ENCODE peak calls at places on chromosomes 5 and 9, in seven cellular contexts. O, M, Y, N, P, R and F are unnamed samples.
A peak's percentile ranks its signal among the peaks of the same experiment; 100 is the strongest.

GRCh38 chr9:89961616-89962341 is 357.0 kb downstream of the GADD45G start:
- DNase-seq in M (peak; percentile 39), P (no peak), N (no peak), Y (no peak), R (no peak), O (no peak), F (no peak)

GRCh38 chr9:122131401-122131921 is 28.1 kb downstream of the NDUFA8 start:
- DNase-seq in R (no peak), N (no peak), O (no peak), P (no peak), Y (no peak), M (no peak), F (no peak)

GRCh38 chr5:42840279-42840678 is 28.6 kb upstream of the SELENOP start:
- DNase-seq in P (peak; percentile 16), R (peak; percentile 12), Y (peak; percentile 88), M (peak; percentile 97), N (peak; percentile 79), O (no peak), F (no peak)

GRCh38 chr9:95857122-95857521 is 18.4 kb upstream of the ERCC6L2 start:
- DNase-seq in N (no peak), P (peak; percentile 76), R (peak; percentile 84), Y (no peak), M (peak; percentile 70), O (no peak), F (no peak)

GRCh38 chr9:99726758-99727157 is 94.9 kb upstream of the NR4A3 start:
- DNase-seq in P (no peak), Y (no peak), O (no peak), M (no peak), R (no peak), N (no peak), F (no peak)

GRCh38 chr9:8858250-8859161 is 1058.9 kb upstream of the DMAC1 start:
- DNase-seq in Y (no peak), M (no peak), N (peak; percentile 52), O (no peak), R (no peak), P (no peak), F (no peak)

GRCh38 chr5:158392753-158393152 is 533.8 kb upstream of the CLINT1 start:
- DNase-seq in N (no peak), M (no peak), Y (no peak), O (no peak), R (no peak), P (no peak), F (no peak)

GRCh38 chr9:33453999-33454660 is 6.7 kb upstream of the AQP3 start:
- DNase-seq in M (no peak), R (no peak), Y (no peak), N (no peak), O (no peak), P (no peak), F (no peak)

GRCh38 chr5:79845448-79846197 is 145.4 kb downstream of the MTX3 start:
- DNase-seq in N (no peak), Y (no peak), M (peak; percentile 96), O (peak; percentile 13), P (peak; percentile 53), R (peak; percentile 52), F (no peak)

GRCh38 chr9:96305171-96305570 is 3.2 kb upstream of the HSD17B3 start:
- DNase-seq in Y (no peak), P (no peak), M (no peak), N (no peak), O (no peak), R (no peak), F (no peak)

GRCh38 chr9:118533850-118534249 is 829.6 kb downstream of the TLR4 start:
- DNase-seq in N (no peak), R (no peak), O (no peak), P (no peak), Y (no peak), M (no peak), F (no peak)

GRCh38 chr9:124340219-124341069 is 74.8 kb downstream of the PSMB7 start:
- DNase-seq in P (no peak), R (no peak), N (no peak), O (no peak), M (no peak), Y (no peak), F (no peak)

GRCh38 chr5:126093718-126094117 is 329.5 kb upstream of the GRAMD2B start:
- DNase-seq in Y (no peak), M (no peak), O (no peak), R (no peak), N (no peak), P (no peak), F (no peak)

GRCh38 chr9:97313746-97314145 is 6.3 kb downstream of the CCDC180 start:
- DNase-seq in O (no peak), R (no peak), Y (no peak), N (no peak), M (no peak), P (no peak), F (no peak)

GRCh38 chr9:133406480-133407307 is 11.1 kb downstream of the REXO4 start:
- DNase-seq in R (peak; percentile 52), P (peak; percentile 47), M (peak; percentile 75), O (peak; percentile 47), N (peak; percentile 72), Y (peak; percentile 82), F (peak; percentile 62)

GRCh38 chr5:74767579-74767913 is 497 bp downstream of the NSA2 start:
- DNase-seq in O (peak; percentile 28), N (no peak), Y (no peak), P (no peak), R (no peak), M (peak; percentile 65), F (no peak)

GRCh38 chr9:123426406-123426805 is 70.4 kb downstream of the CRB2 start:
- DNase-seq in N (no peak), O (no peak), M (no peak), R (no peak), Y (peak; percentile 16), P (no peak), F (no peak)

GRCh38 chr9:38287420-38287985 is 105.0 kb upstream of the ALDH1B1 start:
- DNase-seq in P (no peak), M (no peak), R (no peak), O (no peak), Y (no peak), N (no peak), F (no peak)

GRCh38 chr9:91930475-91930874 is 19.6 kb downstream of the ROR2 start:
- DNase-seq in M (peak; percentile 33), P (no peak), R (no peak), Y (no peak), N (no peak), O (no peak), F (no peak)

GRCh38 chr5:96885518-96886338 is 9.4 kb downstream of the ERAP2 start:
- DNase-seq in O (no peak), R (no peak), N (no peak), M (no peak), Y (no peak), P (no peak), F (peak; percentile 42)

GRCh38 chr9:20319241-20319640 is 303.1 kb downstream of the MLLT3 start:
- DNase-seq in Y (no peak), M (no peak), R (no peak), N (no peak), O (no peak), P (no peak), F (no peak)

GRCh38 chr5:58958701-58959100 is 375.8 kb downstream of the RAB3C start:
- DNase-seq in Y (no peak), N (no peak), R (no peak), M (no peak), O (no peak), P (no peak), F (no peak)

GRCh38 chr5:78611161-78611605 is 37.4 kb downstream of the LHFPL2 start:
- DNase-seq in O (no peak), Y (no peak), R (no peak), P (no peak), M (no peak), N (no peak), F (no peak)

GRCh38 chr5:178780581-178781498 is 50.4 kb upstream of the ZNF354A start:
- DNase-seq in N (no peak), M (no peak), P (no peak), Y (no peak), O (no peak), R (no peak), F (no peak)
- TF ChIP-seq CTCF in N (no peak), M (no peak), P (no peak), Y (no peak), O (no peak), R (no peak), F (no peak)

DNA sequence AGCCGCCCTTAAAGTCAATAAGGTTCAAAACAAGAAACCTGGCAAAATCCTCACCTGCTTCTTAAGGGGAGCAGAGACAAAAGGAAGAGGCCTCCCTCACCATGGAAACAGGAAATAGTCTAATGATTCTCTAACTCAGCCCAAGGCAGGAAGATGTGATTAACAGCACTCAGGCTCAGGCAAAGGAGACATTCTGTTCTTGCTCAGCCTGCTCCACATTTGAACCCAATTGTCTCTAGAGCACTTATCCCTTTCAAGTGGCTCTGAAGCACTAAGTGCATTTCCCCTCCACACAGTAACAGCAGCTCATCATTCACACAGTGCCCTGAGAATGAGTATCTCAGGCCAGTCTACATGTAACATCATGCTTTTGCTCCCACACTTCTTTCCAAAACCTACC is 72.3 kb downstream of the NIPSNAP3B start:
- DNase-seq in M (no peak), P (no peak), Y (no peak), N (no peak), O (no peak), R (no peak), F (no peak)
- H3K4me3 ChIP-seq in M (no peak overlapping the region), P (no peak overlapping the region), Y (no peak overlapping the region), N (no peak overlapping the region), O (no peak overlapping the region), R (no peak overlapping the region), F (no peak overlapping the region)

DNA sequence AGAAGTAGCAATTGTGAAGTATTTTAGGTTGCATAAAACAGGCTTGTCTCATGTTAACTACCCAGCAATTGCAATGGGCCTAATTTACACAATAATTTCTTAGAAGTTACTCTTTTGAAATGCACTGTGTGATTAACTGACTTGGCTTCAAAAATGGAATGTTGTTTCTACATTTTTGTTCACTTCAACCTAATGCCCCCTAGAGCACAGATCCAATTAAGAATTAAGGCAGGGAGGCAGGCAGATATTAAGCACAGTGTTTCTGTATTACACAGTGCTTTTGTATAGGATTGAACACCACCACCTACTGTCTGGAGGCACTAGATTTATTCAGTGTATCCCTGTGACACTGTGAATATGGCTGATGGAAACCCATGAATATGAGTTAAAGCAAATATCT is 302.1 kb downstream of the FBXL17 start:
- DNase-seq in M (peak; percentile 15), R (no peak), N (no peak), P (no peak), Y (no peak), O (no peak), F (no peak)
- TF ChIP-seq CTCF in M (no peak), R (no peak), N (no peak), P (no peak), Y (no peak), O (no peak), F (no peak)

GRCh38 chr5:1295650-1296037 is 776 bp upstream of the TERT start:
- DNase-seq in M (no peak), R (no peak), Y (no peak), P (no peak), O (no peak), N (no peak), F (no peak)

GRCh38 chr5:1293997-1294838 is 650 bp downstream of the TERT start:
- DNase-seq in O (no peak), N (no peak), R (no peak), P (no peak), Y (peak; percentile 17), M (no peak), F (no peak)

GRCh38 chr5:1292846-1293415 is 1.9 kb downstream of the TERT start:
- DNase-seq in Y (no peak), P (no peak), N (no peak), M (no peak), R (no peak), O (no peak), F (no peak)

GRCh38 chr5:1293416-1293996 is 1.4 kb downstream of the TERT start:
- DNase-seq in Y (no peak), R (no peak), M (no peak), P (no peak), N (no peak), O (no peak), F (no peak)

GRCh38 chr5:1294839-1295649 is at the start of gene TERT:
- DNase-seq in P (no peak), M (no peak), O (no peak), N (no peak), Y (peak; percentile 57), R (no peak), F (peak; percentile 59)
- H3K4me3 ChIP-seq in P (no peak within 1 kb of the TSS), M (no peak within 1 kb of the TSS), O (peak within 1 kb of the TSS; percentile 50), N (no peak within 1 kb of the TSS), Y (peak within 1 kb of the TSS; percentile 31), R (peak within 1 kb of the TSS; percentile 36), F (peak within 1 kb of the TSS; percentile 23)